ENCODE peak calls at places on chromosome 7, in nine cellular contexts. E is CD4-positive, alpha-beta memory T cell; Q is endodermal cell; D is heart right ventricle; Z is mucosa of descending colon; W is tibial artery; H is lower lobe of right lung; C is mesendoderm; Y is OCI-LY7. F is an unnamed sample.
A peak's percentile ranks its signal among the peaks of the same experiment; 100 is the strongest.

GRCh38 chr7:146359181-146359580 is 242.6 kb downstream of the CNTNAP2 start:
- DNase-seq in E (no peak), Q (no peak), D (no peak), Z (no peak), W (no peak), H (no peak), C (no peak), Y (no peak), F (no peak)

GRCh38 chr7:31432831-31433340 is 81.0 kb upstream of the ITPRID1 start:
- DNase-seq in E (no peak), Q (no peak), D (no peak), Z (no peak), W (no peak), H (no peak), C (peak; percentile 82), Y (no peak), F (no peak)

GRCh38 chr7:39306028-39306570 is 260.1 kb upstream of the YAE1 start:
- DNase-seq in E (no peak), Q (no peak), D (no peak), Z (no peak), W (no peak), H (no peak), C (no peak), Y (no peak), F (no peak)

GRCh38 chr7:134593530-134594392 is 44.9 kb downstream of the AKR1B15 start:
- DNase-seq in E (no peak), Q (no peak), D (peak; percentile 80), Z (peak; percentile 38), W (peak; percentile 79), H (peak; percentile 48), C (peak; percentile 40), Y (no peak), F (no peak)

GRCh38 chr7:28853834-28854749 is 104.0 kb downstream of the TRIL start:
- DNase-seq in E (peak; percentile 44), Q (peak; percentile 97), D (peak; percentile 73), Z (peak; percentile 87), W (peak; percentile 72), H (peak; percentile 88), C (peak; percentile 86), Y (peak; percentile 72), F (peak; percentile 89)

GRCh38 chr7:153297141-153297540 is 537.6 kb downstream of the ACTR3B start:
- DNase-seq in E (no peak), Q (no peak), D (no peak), Z (no peak), W (no peak), H (no peak), C (peak; percentile 6), Y (no peak), F (no peak)

GRCh38 chr7:123797673-123798526 is 47.1 kb upstream of the HYAL4 start:
- DNase-seq in E (no peak), Q (no peak), D (no peak), Z (peak; percentile 38), W (no peak), H (no peak), C (peak; percentile 82), Y (peak; percentile 17), F (peak; percentile 63)

GRCh38 chr7:74372060-74372408 is 81.7 kb upstream of the GTF2IRD1 start:
- DNase-seq in E (no peak), Q (no peak), D (no peak), Z (no peak), W (no peak), H (no peak), C (no peak), Y (no peak), F (no peak)

GRCh38 chr7:44309271-44310091 is 15.9 kb downstream of the CAMK2B start:
- DNase-seq in E (peak; percentile 18), Q (peak; percentile 87), D (no peak), Z (peak; percentile 51), W (no peak), H (peak; percentile 67), C (peak; percentile 57), Y (no peak), F (no peak)

DNA sequence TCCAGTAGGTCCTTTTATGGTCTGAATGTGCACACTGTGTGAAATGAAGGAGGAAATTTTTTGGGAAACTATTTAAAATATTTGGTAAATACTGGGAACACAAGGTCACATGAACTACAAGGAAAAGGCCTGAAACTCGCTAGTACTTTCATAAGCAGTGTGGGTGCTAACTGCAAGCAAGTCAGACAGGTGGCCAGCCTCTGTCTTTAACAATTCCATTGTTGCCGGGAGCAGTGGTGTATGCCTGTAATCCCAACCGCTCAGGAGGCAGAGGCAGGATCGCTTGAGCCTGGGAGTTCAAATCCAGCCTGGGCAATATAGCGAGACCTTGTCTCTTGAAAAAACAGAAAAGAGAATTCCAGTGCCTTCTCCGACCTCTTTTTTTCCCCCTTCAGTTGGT is 37.5 kb downstream of the SMURF1 start:
- DNase-seq in E (no peak), Q (peak; percentile 82), D (no peak), Z (no peak), W (no peak), H (no peak), C (no peak), Y (no peak), F (no peak)
- H3K4me1 ChIP-seq in E (peaks cover 23% of the 10 kb centered on the region), Q (peaks cover 4% of the 10 kb centered on the region), D (peaks cover 62% of the 10 kb centered on the region), Z (no peaks in the 10 kb centered on the region), W (peaks cover 75% of the 10 kb centered on the region), H (peaks cover 33% of the 10 kb centered on the region), C (peaks cover 11% of the 10 kb centered on the region), Y (no peaks in the 10 kb centered on the region), F (peaks cover 92% of the 10 kb centered on the region)

GRCh38 chr7:105321754-105322455 is 66.8 kb downstream of the SRPK2 start:
- DNase-seq in E (no peak), Q (no peak), D (no peak), Z (no peak), W (no peak), H (no peak), C (no peak), Y (no peak), F (no peak)

GRCh38 chr7:105320896-105321295 is 67.8 kb downstream of the SRPK2 start:
- DNase-seq in E (no peak), Q (no peak), D (no peak), Z (no peak), W (no peak), H (no peak), C (no peak), Y (no peak), F (no peak)

GRCh38 chr7:105327201-105327600 is 61.5 kb downstream of the SRPK2 start:
- DNase-seq in E (no peak), Q (no peak), D (no peak), Z (no peak), W (no peak), H (no peak), C (no peak), Y (no peak), F (no peak)

GRCh38 chr7:105323366-105323765 is 65.4 kb downstream of the SRPK2 start:
- DNase-seq in E (no peak), Q (no peak), D (no peak), Z (no peak), W (no peak), H (no peak), C (no peak), Y (no peak), F (no peak)

DNA sequence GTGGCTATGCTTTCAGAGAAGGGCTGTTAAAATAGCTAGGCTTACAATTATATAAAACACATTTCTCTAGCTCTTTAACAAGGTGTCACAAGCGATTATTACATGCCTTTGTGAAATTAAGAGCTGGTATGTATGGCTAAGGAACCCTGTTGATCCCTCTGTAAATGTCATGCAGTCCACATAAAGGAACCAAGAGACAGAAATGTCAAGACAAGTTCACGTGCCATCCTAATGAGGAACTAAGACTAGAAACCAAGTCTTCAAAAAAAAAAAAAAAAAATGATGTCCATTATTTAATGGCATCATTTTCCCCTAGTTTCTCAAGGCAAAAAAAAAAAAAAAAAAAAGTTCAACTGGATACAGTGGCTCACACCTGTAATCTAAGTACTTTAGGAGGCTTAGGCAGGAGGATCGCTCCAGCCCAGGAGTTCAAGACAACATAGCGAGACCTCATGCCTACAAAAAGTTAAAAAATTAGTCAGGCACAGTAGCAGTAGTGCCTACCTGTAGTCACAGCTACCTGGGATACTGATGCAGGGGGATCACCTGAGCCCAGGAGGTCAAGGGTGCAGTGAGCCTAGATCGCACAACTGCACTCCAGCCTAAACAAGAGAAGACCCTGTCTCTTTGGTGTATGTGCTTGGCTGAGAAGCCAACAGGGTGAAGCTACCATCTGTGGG is 63.4 kb downstream of the SRPK2 start:
- DNase-seq in E (no peak), Q (no peak), D (no peak), Z (no peak), W (no peak), H (no peak), C (no peak), Y (peak; percentile 18), F (no peak)
- H3K4me1 ChIP-seq in E (no peaks in the 10 kb centered on the region), Q (no peaks in the 10 kb centered on the region), D (peaks cover 13% of the 10 kb centered on the region), Z (no peaks in the 10 kb centered on the region), W (no peaks in the 10 kb centered on the region), H (peaks cover 7% of the 10 kb centered on the region), C (peaks cover 2% of the 10 kb centered on the region), Y (peaks cover 7% of the 10 kb centered on the region), F (no peaks in the 10 kb centered on the region)

GRCh38 chr7:36306722-36307121 is 82.9 kb upstream of the ANLN start:
- DNase-seq in E (no peak), Q (no peak), D (no peak), Z (no peak), W (no peak), H (no peak), C (no peak), Y (no peak), F (no peak)

GRCh38 chr7:36304099-36304425 is 85.6 kb upstream of the ANLN start:
- DNase-seq in E (no peak), Q (no peak), D (no peak), Z (no peak), W (no peak), H (no peak), C (no peak), Y (no peak), F (no peak)

GRCh38 chr7:36303202-36304098 is 86.2 kb upstream of the ANLN start:
- DNase-seq in E (no peak), Q (peak; percentile 38), D (peak; percentile 92), Z (peak; percentile 48), W (peak; percentile 94), H (peak; percentile 85), C (no peak), Y (no peak), F (no peak)

GRCh38 chr7:36305648-36306047 is 84.0 kb upstream of the ANLN start:
- DNase-seq in E (no peak), Q (no peak), D (no peak), Z (no peak), W (no peak), H (no peak), C (no peak), Y (no peak), F (no peak)

GRCh38 chr7:36305226-36305625 is 84.4 kb upstream of the ANLN start:
- DNase-seq in E (no peak), Q (no peak), D (no peak), Z (no peak), W (no peak), H (no peak), C (no peak), Y (no peak), F (no peak)
- H3K4me1 ChIP-seq in E (no peaks in the 10 kb centered on the region), Q (peaks cover 7% of the 10 kb centered on the region), D (peaks cover 65% of the 10 kb centered on the region), Z (no peaks in the 10 kb centered on the region), W (peaks cover 45% of the 10 kb centered on the region), H (peaks cover 38% of the 10 kb centered on the region), C (peaks cover 6% of the 10 kb centered on the region), Y (no peaks in the 10 kb centered on the region), F (no peaks in the 10 kb centered on the region)

DNA sequence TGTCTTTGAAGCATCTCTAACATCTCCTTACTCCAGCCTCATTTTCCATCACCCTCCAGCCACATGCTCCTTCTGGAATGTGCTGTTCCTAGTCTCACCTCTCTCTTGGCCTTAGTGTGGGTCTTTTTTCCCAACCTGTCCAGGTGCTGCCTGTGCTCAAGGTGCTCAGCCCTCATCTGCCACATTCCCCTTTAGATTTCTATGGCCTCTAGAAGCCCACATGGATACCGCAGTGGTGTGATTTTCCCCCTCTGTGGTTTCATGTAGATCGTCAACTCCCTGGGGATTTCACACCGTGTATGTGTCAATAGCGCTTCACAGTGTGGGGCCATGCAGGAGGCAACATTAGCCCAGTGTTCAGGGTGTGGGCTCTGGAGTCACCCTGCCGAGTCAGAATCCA is 32.5 kb downstream of the BMPER start:
- DNase-seq in E (no peak), Q (no peak), D (no peak), Z (no peak), W (no peak), H (no peak), C (peak; percentile 72), Y (no peak), F (no peak)
- H3K4me1 ChIP-seq in E (no peaks in the 10 kb centered on the region), Q (peaks cover 16% of the 10 kb centered on the region), D (peaks cover 10% of the 10 kb centered on the region), Z (no peaks in the 10 kb centered on the region), W (peaks cover 3% of the 10 kb centered on the region), H (no peaks in the 10 kb centered on the region), C (peaks cover 12% of the 10 kb centered on the region), Y (no peaks in the 10 kb centered on the region), F (no peaks in the 10 kb centered on the region)